ENCODE peak calls at places on chromosomes 5 and 9, in six cellular contexts. K is fibroblast of lung; L is tibial artery; W is occipital lobe; N is stimulated activated effector memory CD8-positive, alpha-beta T cell treated with anti-CD3 and anti-CD28 coated beads, Interleukin-12 subunit alpha, Interleukin-12 subunit beta, amount 100 ng/mL, for 72 hours; Y is AG04449. C is an unnamed sample.

GRCh38 chr5:111774525-111774924 is 17.5 kb upstream of the NREP start:
- DNase-seq in N (no peak), L (peak), K (peak), W (no peak), Y (no peak), C (peak)

GRCh38 chr9:83451308-83451707 is 86.9 kb downstream of the FRMD3 start:
- DNase-seq in L (no peak), W (no peak), Y (no peak), N (no peak), K (no peak), C (no peak)

GRCh38 chr9:18905033-18905882 is 127.8 kb downstream of the SAXO1 start:
- DNase-seq in L (no peak), N (no peak), K (peak), W (no peak), Y (no peak), C (no peak)

GRCh38 chr9:73880101-73880500 is 617.0 kb upstream of the RORB start:
- DNase-seq in K (peak), W (no peak), Y (no peak), N (no peak), L (no peak), C (no peak)

GRCh38 chr5:138873096-138873885 is 1.8 kb downstream of the LRRTM2 start:
- DNase-seq in W (peak), N (no peak), K (peak), Y (no peak), L (no peak), C (no peak)

GRCh38 chr9:108628281-108628680 is 227.5 kb downstream of the ACTL7B start:
- DNase-seq in N (no peak), Y (no peak), L (no peak), K (no peak), W (no peak), C (no peak)

GRCh38 chr5:143064661-143065060 is 294.5 kb downstream of the ARHGAP26 start:
- DNase-seq in Y (no peak), N (no peak), K (no peak), L (no peak), W (no peak), C (no peak)

GRCh38 chr5:31678180-31678579 is 39.2 kb downstream of the PDZD2 start:
- DNase-seq in Y (no peak), W (peak), K (no peak), L (no peak), N (no peak), C (no peak)

GRCh38 chr5:88116396-88116795 is 152.2 kb downstream of the TMEM161B start:
- DNase-seq in L (no peak), W (no peak), K (peak), Y (no peak), N (no peak), C (no peak)

GRCh38 chr5:180098526-180098925 is 27.0 kb upstream of the RNF130 start:
- DNase-seq in Y (no peak), K (no peak), L (no peak), W (no peak), N (no peak), C (no peak)

GRCh38 chr5:67353500-67353931 is 156.9 kb upstream of the CD180 start:
- DNase-seq in N (no peak), L (no peak), Y (no peak), K (peak), W (peak), C (no peak)

GRCh38 chr9:95138474-95138873 is 179.0 kb downstream of the FANCC start:
- DNase-seq in N (no peak), W (no peak), K (peak), L (no peak), Y (no peak), C (no peak)

GRCh38 chr9:4382722-4383317 is 83.0 kb upstream of the GLIS3 start:
- DNase-seq in K (peak), Y (no peak), W (no peak), N (no peak), L (no peak), C (no peak)

GRCh38 chr5:83844320-83845068 is 123.8 kb upstream of the HAPLN1 start:
- DNase-seq in W (no peak), N (no peak), L (no peak), K (peak), Y (peak), C (no peak)

GRCh38 chr5:128109766-128110165 is 26.2 kb downstream of the SLC12A2 start:
- DNase-seq in N (no peak), L (no peak), Y (no peak), W (no peak), K (no peak), C (no peak)

GRCh38 chr5:75338408-75338807 is 1.4 kb downstream of the HMGCR start:
- DNase-seq in N (no peak), L (no peak), W (no peak), K (no peak), Y (no peak), C (no peak)

GRCh38 chr5:87139795-87140194 is 127.9 kb upstream of the RASA1 start:
- DNase-seq in N (no peak), K (no peak), W (no peak), Y (no peak), L (no peak), C (no peak)

GRCh38 chr5:134708301-134708700 is 30.0 kb upstream of the CAMLG start:
- DNase-seq in W (no peak), K (no peak), N (no peak), Y (no peak), L (no peak), C (no peak)

GRCh38 chr9:6944093-6944551 is 186.3 kb downstream of the KDM4C start:
- DNase-seq in Y (peak), L (no peak), K (peak), W (no peak), N (no peak), C (no peak)